ENCODE peak calls at places on chromosome 13, in four cellular contexts. X is mammary epithelial cell, W is OCI-LY7, S is ascending aorta. O is an unnamed sample.

GRCh38 chr13:94617389-94618000 is 15.8 kb downstream of the GPR180 start:
- DNase-seq in W (peak; percentile 34), S (no peak), X (no peak), O (no peak)

GRCh38 chr13:25069236-25069635 is 26.7 kb upstream of the PABPC3 start:
- DNase-seq in X (no peak), S (no peak), W (no peak), O (no peak)

GRCh38 chr13:84430441-84430840 is 548.2 kb upstream of the SLITRK1 start:
- DNase-seq in X (no peak), W (no peak), S (no peak), O (no peak)

GRCh38 chr13:27822873-27823311 is 30.6 kb downstream of the GSX1 start:
- DNase-seq in S (no peak), X (peak; percentile 30), W (no peak), O (no peak)

GRCh38 chr13:24630851-24631341 is 49.3 kb upstream of the ATP12A start:
- DNase-seq in W (no peak), X (peak; percentile 89), S (no peak), O (peak; percentile 80)

GRCh38 chr13:76667551-76667950 is 218.7 kb downstream of the KCTD12 start:
- DNase-seq in W (no peak), S (no peak), X (peak; percentile 16), O (no peak)

GRCh38 chr13:69857188-69857821 is 250.3 kb upstream of the ATXN8OS start:
- DNase-seq in W (peak; percentile 63), S (no peak), X (peak; percentile 18), O (peak; percentile 6)

GRCh38 chr13:66700336-66700735 is 529.8 kb downstream of the PCDH9 start:
- DNase-seq in S (no peak), W (no peak), X (no peak), O (no peak)

GRCh38 chr13:59374720-59375119 is 789.0 kb downstream of the DIAPH3 start:
- DNase-seq in S (no peak), W (no peak), X (no peak), O (no peak)

GRCh38 chr13:41273806-41274441 is 10.5 kb upstream of the MTRF1 start:
- DNase-seq in W (no peak), X (no peak), S (no peak), O (no peak)

GRCh38 chr13:64314286-64314685 is 2898.6 kb upstream of the PCDH20 start:
- DNase-seq in S (no peak), X (no peak), W (no peak), O (no peak)

GRCh38 chr13:72495681-72496080 is 231.7 kb downstream of the MZT1 start:
- DNase-seq in X (no peak), S (no peak), W (no peak), O (no peak)

GRCh38 chr13:20241593-20241992 is 9.5 kb upstream of the GJB6 start:
- DNase-seq in S (no peak), W (no peak), X (no peak), O (no peak)

GRCh38 chr13:50425772-50426171 is 410.5 kb downstream of the KCNRG start:
- DNase-seq in X (no peak), S (no peak), W (peak; percentile 40), O (no peak)

DNA sequence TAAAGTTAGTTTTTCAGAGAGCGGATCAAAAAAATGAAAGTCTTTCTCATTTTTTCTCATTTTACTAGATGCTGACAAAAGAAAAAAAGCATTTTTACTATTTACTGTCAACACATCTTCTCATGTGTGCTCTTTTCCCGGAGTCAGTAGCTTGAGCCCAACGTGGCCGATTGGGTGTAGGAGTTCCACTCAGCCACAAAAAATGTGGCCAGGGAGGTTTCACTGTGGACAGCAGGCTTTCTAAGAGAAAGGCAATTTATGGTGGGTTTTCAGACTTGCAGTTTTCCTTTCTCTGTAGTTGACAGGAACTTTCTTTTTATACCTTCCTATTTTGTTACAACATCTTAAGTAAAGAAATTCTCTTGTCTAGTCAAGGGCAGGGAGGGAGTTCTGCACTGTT is 122.9 kb downstream of the B3GLCT start:
- DNase-seq in W (peak; percentile 11), X (peak; percentile 9), S (no peak), O (no peak)
- H3K27ac ChIP-seq in W (peak overlapping the region; percentile 98), X (no peak overlapping the region), S (no peak overlapping the region), O (no peak overlapping the region)

GRCh38 chr13:113820813-113821651 is 42.8 kb downstream of the GAS6 start:
- DNase-seq in S (peak; percentile 33), X (peak; percentile 97), W (no peak), O (peak; percentile 60)
- H3K27ac ChIP-seq in S (peak overlapping the region; percentile 67), X (peak overlapping the region; percentile 26), W (no peak overlapping the region), O (peak overlapping the region; percentile 82)

DNA sequence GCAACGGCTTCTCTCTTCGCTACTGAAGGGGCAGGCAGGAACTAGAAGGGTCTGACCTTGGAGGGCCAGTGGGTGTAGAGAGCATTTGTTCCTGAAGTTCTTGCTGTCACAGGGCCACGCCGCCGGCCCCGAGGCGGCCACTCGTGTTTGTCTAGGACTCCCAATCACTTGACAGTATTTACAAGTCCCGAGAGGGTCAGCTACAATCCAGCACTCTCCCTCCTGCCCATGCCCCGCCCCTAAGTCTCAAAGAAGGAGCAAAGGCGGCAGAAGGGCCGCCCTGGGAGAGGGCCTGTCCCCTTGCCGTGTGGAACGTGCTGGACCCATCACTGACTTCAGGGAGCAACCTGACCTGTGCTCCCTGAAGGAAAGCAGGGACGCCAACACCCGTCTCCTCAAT is 118.5 kb downstream of the STK24 start:
- DNase-seq in S (no peak), X (no peak), W (no peak), O (no peak)
- H3K27ac ChIP-seq in S (no peak overlapping the region), X (no peak overlapping the region), W (no peak overlapping the region), O (no peak overlapping the region)

DNA sequence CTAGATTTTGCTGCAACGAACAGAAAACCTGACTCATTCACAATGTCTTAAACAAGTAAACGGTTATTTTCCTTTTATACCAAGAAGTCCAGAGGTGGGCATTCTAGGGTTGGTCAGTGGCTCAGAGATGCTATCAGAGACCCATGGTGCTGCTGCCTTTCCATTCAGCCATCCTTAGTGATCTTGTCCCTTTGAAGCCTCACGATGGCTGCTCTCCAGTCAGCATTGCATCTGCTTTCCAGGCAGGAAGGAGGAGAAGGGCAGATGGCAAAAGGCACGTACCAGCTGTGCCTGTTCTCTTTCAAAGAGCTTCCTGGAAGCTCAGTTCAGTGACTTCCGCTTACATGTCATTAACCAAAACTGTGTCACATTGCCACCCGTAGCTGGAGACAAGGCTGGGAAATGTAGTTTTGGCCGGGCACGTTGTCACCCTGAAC is 30.1 kb downstream of the WDFY2 start:
- DNase-seq in X (no peak), W (peak; percentile 76), S (no peak), O (no peak)
- H3K27ac ChIP-seq in X (no peak overlapping the region), W (no peak overlapping the region), S (peak overlapping the region; percentile 58), O (no peak overlapping the region)

O was measured in epithelial cell of prostate.